ENCODE peak calls at places on chromosome 10, in five cellular contexts. One of them, this sample, is unnamed.

GRCh38 chr10:90675621-90676020 is 182.2 kb downstream of the HTR7 start:
- DNase-seq in AG04450: no peak
- DNase-seq in fibroblast of lung: peak
- DNase-seq in hepatocyte: no peak
- DNase-seq in GM06990: no peak
- DNase-seq in this sample: no peak

GRCh38 chr10:4331150-4331549 is 494.9 kb upstream of the AKR1E2 start:
- DNase-seq in AG04450: no peak
- DNase-seq in fibroblast of lung: no peak
- DNase-seq in hepatocyte: no peak
- DNase-seq in GM06990: no peak
- DNase-seq in this sample: no peak

GRCh38 chr10:117653170-117653515 is 110.6 kb downstream of the EMX2 start:
- DNase-seq in AG04450: peak
- DNase-seq in fibroblast of lung: peak
- DNase-seq in hepatocyte: peak
- DNase-seq in GM06990: peak
- DNase-seq in this sample: no peak

GRCh38 chr10:113319450-113319849 is 233.4 kb upstream of the HABP2 start:
- DNase-seq in AG04450: no peak
- DNase-seq in fibroblast of lung: no peak
- DNase-seq in hepatocyte: no peak
- DNase-seq in GM06990: no peak
- DNase-seq in this sample: no peak

GRCh38 chr10:35517431-35518181 is 87.5 kb upstream of the GJD4 start:
- DNase-seq in AG04450: no peak
- DNase-seq in fibroblast of lung: peak
- DNase-seq in hepatocyte: no peak
- DNase-seq in GM06990: no peak
- DNase-seq in this sample: no peak

GRCh38 chr10:50846753-50847152 is 38.7 kb downstream of the A1CF start:
- DNase-seq in AG04450: no peak
- DNase-seq in fibroblast of lung: peak
- DNase-seq in hepatocyte: no peak
- DNase-seq in GM06990: no peak
- DNase-seq in this sample: no peak

GRCh38 chr10:137031-137430 is 1.8 kb downstream of the ZMYND11 start:
- DNase-seq in AG04450: no peak
- DNase-seq in fibroblast of lung: peak
- DNase-seq in hepatocyte: peak
- DNase-seq in GM06990: peak
- DNase-seq in this sample: no peak

GRCh38 chr10:35834916-35835499 is 192.9 kb upstream of the FZD8 start:
- DNase-seq in AG04450: no peak
- DNase-seq in fibroblast of lung: no peak
- DNase-seq in hepatocyte: no peak
- DNase-seq in GM06990: no peak
- DNase-seq in this sample: no peak

GRCh38 chr10:35950221-35950620 is 308.1 kb upstream of the FZD8 start:
- DNase-seq in AG04450: no peak
- DNase-seq in fibroblast of lung: no peak
- DNase-seq in hepatocyte: no peak
- DNase-seq in GM06990: no peak
- DNase-seq in this sample: no peak

GRCh38 chr10:102394801-102395676 is 466 bp upstream of the NFKB2 start:
- DNase-seq in AG04450: peak
- DNase-seq in fibroblast of lung: peak
- DNase-seq in hepatocyte: peak
- DNase-seq in GM06990: peak
- DNase-seq in this sample: peak

GRCh38 chr10:1610986-1611770 is 126.1 kb downstream of the ADARB2 start:
- DNase-seq in AG04450: no peak
- DNase-seq in fibroblast of lung: no peak
- DNase-seq in hepatocyte: no peak
- DNase-seq in GM06990: no peak
- DNase-seq in this sample: no peak

GRCh38 chr10:58414270-58415041 is 29.2 kb downstream of the TFAM start:
- DNase-seq in AG04450: peak
- DNase-seq in fibroblast of lung: peak
- DNase-seq in hepatocyte: peak
- DNase-seq in GM06990: no peak
- DNase-seq in this sample: no peak

GRCh38 chr10:45420453-45421192 is 46.6 kb downstream of the ALOX5 start:
- DNase-seq in AG04450: peak
- DNase-seq in fibroblast of lung: peak
- DNase-seq in hepatocyte: no peak
- DNase-seq in GM06990: peak
- DNase-seq in this sample: no peak

GRCh38 chr10:110488124-110488681 is 9.5 kb upstream of the DUSP5 start:
- DNase-seq in AG04450: no peak
- DNase-seq in fibroblast of lung: peak
- DNase-seq in hepatocyte: no peak
- DNase-seq in GM06990: no peak
- DNase-seq in this sample: no peak

GRCh38 chr10:36943534-36943933 is 181.9 kb upstream of the ANKRD30A start:
- DNase-seq in AG04450: no peak
- DNase-seq in fibroblast of lung: no peak
- DNase-seq in hepatocyte: no peak
- DNase-seq in GM06990: no peak
- DNase-seq in this sample: no peak

GRCh38 chr10:52353960-52354394 is 39.9 kb downstream of the DKK1 start:
- DNase-seq in AG04450: peak
- DNase-seq in fibroblast of lung: peak
- DNase-seq in hepatocyte: no peak
- DNase-seq in GM06990: no peak
- DNase-seq in this sample: no peak

GRCh38 chr10:26438534-26439269 is 561 bp downstream of the APBB1IP start:
- DNase-seq in AG04450: no peak
- DNase-seq in fibroblast of lung: peak
- DNase-seq in hepatocyte: peak
- DNase-seq in GM06990: peak
- DNase-seq in this sample: no peak

GRCh38 chr10:91691981-91692380 is 59.1 kb upstream of the PPP1R3C start:
- DNase-seq in AG04450: no peak
- DNase-seq in fibroblast of lung: peak
- DNase-seq in hepatocyte: no peak
- DNase-seq in GM06990: no peak
- DNase-seq in this sample: no peak

GRCh38 chr10:17872191-17873091 is 63.3 kb downstream of the MRC1 start:
- DNase-seq in AG04450: no peak
- DNase-seq in fibroblast of lung: peak
- DNase-seq in hepatocyte: peak
- DNase-seq in GM06990: no peak
- DNase-seq in this sample: no peak

GRCh38 chr10:32112055-32112454 is 55.8 kb upstream of the KIF5B start:
- DNase-seq in AG04450: peak
- DNase-seq in fibroblast of lung: peak
- DNase-seq in hepatocyte: no peak
- DNase-seq in GM06990: no peak
- DNase-seq in this sample: no peak

GRCh38 chr10:28139138-28139537 is 140.3 kb upstream of the ODAD2 start:
- DNase-seq in AG04450: no peak
- DNase-seq in fibroblast of lung: peak
- DNase-seq in hepatocyte: no peak
- DNase-seq in GM06990: no peak
- DNase-seq in this sample: no peak

GRCh38 chr10:34033067-34033466 is 698.6 kb upstream of the NRP1 start:
- DNase-seq in AG04450: no peak
- DNase-seq in fibroblast of lung: no peak
- DNase-seq in hepatocyte: no peak
- DNase-seq in GM06990: no peak
- DNase-seq in this sample: no peak

GRCh38 chr10:110864662-110865140 is 7.0 kb upstream of the PDCD4 start:
- DNase-seq in AG04450: no peak
- DNase-seq in fibroblast of lung: no peak
- DNase-seq in hepatocyte: no peak
- DNase-seq in GM06990: peak
- DNase-seq in this sample: no peak

GRCh38 chr10:75399461-75400162 is 2.0 kb downstream of the ZNF503 start:
- DNase-seq in AG04450: no peak
- DNase-seq in fibroblast of lung: peak
- DNase-seq in hepatocyte: peak
- DNase-seq in GM06990: peak
- DNase-seq in this sample: no peak

GRCh38 chr10:9009505-9009904 is 955.0 kb downstream of the GATA3 start:
- DNase-seq in AG04450: no peak
- DNase-seq in fibroblast of lung: peak
- DNase-seq in hepatocyte: no peak
- DNase-seq in GM06990: no peak
- DNase-seq in this sample: no peak

GRCh38 chr10:78966182-78966787 is 102.5 kb upstream of the ZMIZ1 start:
- DNase-seq in AG04450: no peak
- DNase-seq in fibroblast of lung: no peak
- DNase-seq in hepatocyte: no peak
- DNase-seq in GM06990: no peak
- DNase-seq in this sample: no peak

GRCh38 chr10:49282879-49283321 is 16.1 kb upstream of the C10orf71 start:
- DNase-seq in AG04450: no peak
- DNase-seq in fibroblast of lung: no peak
- DNase-seq in hepatocyte: no peak
- DNase-seq in GM06990: no peak
- DNase-seq in this sample: no peak

GRCh38 chr10:49282306-49282705 is 16.7 kb upstream of the C10orf71 start:
- DNase-seq in AG04450: no peak
- DNase-seq in fibroblast of lung: no peak
- DNase-seq in hepatocyte: no peak
- DNase-seq in GM06990: no peak
- DNase-seq in this sample: no peak

GRCh38 chr10:49283491-49283890 is 15.5 kb upstream of the C10orf71 start:
- DNase-seq in AG04450: no peak
- DNase-seq in fibroblast of lung: no peak
- DNase-seq in hepatocyte: no peak
- DNase-seq in GM06990: no peak
- DNase-seq in this sample: no peak

GRCh38 chr10:49280001-49280408 is 19.0 kb upstream of the C10orf71 start:
- DNase-seq in AG04450: no peak
- DNase-seq in fibroblast of lung: peak
- DNase-seq in hepatocyte: no peak
- DNase-seq in GM06990: no peak
- DNase-seq in this sample: no peak

DNA sequence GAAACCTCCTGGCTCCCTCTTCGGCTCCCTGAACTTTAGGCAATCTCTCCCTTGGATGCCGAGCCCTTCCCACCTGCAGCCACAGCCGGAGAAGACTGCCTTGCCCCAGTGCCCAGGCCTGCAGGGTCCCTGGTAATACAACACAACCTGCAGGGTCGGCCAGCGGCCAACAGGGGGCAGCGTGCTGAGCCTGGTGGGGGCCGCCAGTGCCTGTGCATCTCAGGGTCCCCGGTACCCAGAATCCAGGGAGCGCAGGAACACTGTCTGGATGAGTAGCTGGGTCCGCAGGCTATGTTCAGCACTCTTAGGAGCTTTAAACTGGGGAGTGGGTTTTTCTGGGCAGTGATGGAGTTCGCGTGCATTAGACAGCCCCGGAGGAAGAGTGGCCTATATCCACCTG is 17.5 kb upstream of the C10orf71 start:
- DNase-seq in AG04450: no peak
- DNase-seq in fibroblast of lung: no peak
- DNase-seq in hepatocyte: no peak
- DNase-seq in GM06990: no peak
- DNase-seq in this sample: no peak
- TF ChIP-seq CTCF in AG04450: peak
- TF ChIP-seq CTCF in fibroblast of lung: no peak
- TF ChIP-seq CTCF in hepatocyte: no peak
- TF ChIP-seq CTCF in GM06990: peak
- TF ChIP-seq CTCF in this sample: peak

DNA sequence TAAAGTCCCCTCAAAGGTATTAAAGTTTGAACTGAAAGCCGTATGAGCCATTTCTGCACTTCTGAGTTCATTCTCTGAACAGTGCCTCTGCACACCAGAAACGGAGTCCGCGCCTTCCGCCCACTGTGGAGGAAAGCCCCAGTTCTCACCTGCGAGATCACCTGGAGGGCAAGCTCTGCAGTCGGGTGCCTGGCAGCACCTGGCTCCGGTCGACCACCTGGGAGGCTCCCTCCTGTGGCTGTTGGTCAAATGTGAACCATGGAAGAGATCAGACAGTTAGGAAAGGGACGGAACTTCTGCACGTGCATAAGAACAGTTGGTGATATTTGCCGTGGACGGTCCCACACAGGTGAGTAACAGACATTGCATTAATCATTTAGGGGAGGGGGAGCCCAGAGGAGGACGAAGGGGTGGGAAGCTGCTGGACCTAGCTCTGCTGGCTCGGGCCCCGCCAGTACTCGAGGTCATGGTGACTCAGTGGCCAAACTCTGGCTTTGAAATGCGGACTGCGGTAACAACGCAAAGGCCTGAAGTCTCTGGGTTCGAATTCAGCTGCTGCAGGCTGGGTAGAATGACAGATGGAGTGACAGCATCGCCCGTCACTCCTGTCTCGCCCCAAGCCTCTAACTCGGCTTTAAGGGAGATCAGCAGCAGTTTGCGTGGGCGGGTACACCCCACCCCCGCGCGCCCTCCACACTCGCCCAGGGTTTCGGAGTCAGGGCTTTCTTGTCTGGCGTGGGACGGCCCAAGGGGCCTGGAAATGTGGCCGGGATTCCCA is 1.7 kb upstream of the DPYSL4 start:
- DNase-seq in AG04450: no peak
- DNase-seq in fibroblast of lung: no peak
- DNase-seq in hepatocyte: no peak
- DNase-seq in GM06990: no peak
- DNase-seq in this sample: no peak
- TF ChIP-seq CTCF in AG04450: no peak
- TF ChIP-seq CTCF in fibroblast of lung: no peak
- TF ChIP-seq CTCF in hepatocyte: no peak
- TF ChIP-seq CTCF in GM06990: no peak
- TF ChIP-seq CTCF in this sample: no peak

DNA sequence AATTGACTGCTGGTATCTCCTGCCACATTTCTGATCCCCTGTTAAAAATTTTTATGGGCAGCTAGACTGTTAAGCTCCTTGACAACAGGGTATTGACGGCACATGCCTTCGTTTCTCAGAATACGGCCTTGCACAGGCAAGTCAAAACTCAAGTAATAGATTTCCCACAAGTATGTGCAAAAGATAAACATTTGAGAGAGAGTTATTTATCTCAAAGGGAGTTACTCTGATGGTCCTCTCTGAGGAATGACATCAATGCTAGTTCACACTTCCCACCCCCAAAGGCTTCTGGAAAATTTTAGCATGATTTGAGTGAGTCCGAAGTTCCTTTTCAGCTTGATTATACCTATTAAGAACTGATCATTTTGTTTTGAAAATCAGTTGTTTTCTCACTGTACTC is 71.9 kb downstream of the JCAD start:
- DNase-seq in AG04450: peak
- DNase-seq in fibroblast of lung: peak
- DNase-seq in hepatocyte: no peak
- DNase-seq in GM06990: no peak
- DNase-seq in this sample: no peak
- TF ChIP-seq CTCF in AG04450: no peak
- TF ChIP-seq CTCF in fibroblast of lung: no peak
- TF ChIP-seq CTCF in hepatocyte: no peak
- TF ChIP-seq CTCF in GM06990: no peak
- TF ChIP-seq CTCF in this sample: no peak

DNA sequence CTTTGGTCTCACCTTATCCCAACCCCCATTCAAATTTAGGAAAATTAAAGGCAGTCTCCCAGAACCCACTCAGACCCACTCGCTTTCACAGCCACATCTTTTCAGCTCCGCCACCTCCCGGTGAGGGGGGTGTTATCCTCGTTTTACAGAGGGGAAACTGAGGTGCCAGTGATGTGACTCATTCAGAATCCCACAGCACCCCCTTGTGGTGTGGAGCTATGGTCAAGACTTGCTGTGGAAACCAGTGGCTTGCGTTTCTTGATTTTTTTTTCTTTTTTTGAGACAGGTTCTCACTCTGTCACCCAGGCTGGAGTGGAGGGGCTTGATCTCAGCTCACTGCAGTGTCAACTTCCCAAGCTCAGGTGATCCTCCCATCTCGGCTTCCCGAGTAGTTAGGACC is 27.6 kb downstream of the SLC35G1 start:
- DNase-seq in AG04450: no peak
- DNase-seq in fibroblast of lung: no peak
- DNase-seq in hepatocyte: no peak
- DNase-seq in GM06990: no peak
- DNase-seq in this sample: no peak
- TF ChIP-seq CTCF in AG04450: peak
- TF ChIP-seq CTCF in fibroblast of lung: peak
- TF ChIP-seq CTCF in hepatocyte: peak
- TF ChIP-seq CTCF in GM06990: peak
- TF ChIP-seq CTCF in this sample: peak

This sample was measured in D721Med.